ENCODE peak calls at places on chromosomes 11 and 22, in seven cellular contexts. C is GM23248; Y is fibroblast of lung; G is cardiac muscle cell; T is A549; J is right atrium auricular region; B is CD8-positive, alpha-beta memory T cell. F is an unnamed sample.
A peak's percentile ranks its signal among the peaks of the same experiment; 100 is the strongest.

GRCh38 chr22:32994921-32995320 is 63.3 kb downstream of the SYN3 start:
- DNase-seq in Y (no peak), T (no peak), B (no peak), G (no peak), C (no peak), J (no peak), F (peak; percentile 22)

GRCh38 chr11:78027759-78028158 is 4.7 kb upstream of the KCTD14 start:
- DNase-seq in Y (no peak), J (no peak), T (no peak), B (no peak), G (no peak), C (no peak), F (no peak)

GRCh38 chr22:22386602-22387385 is 121.7 kb downstream of the ZNF280B start:
- DNase-seq in C (no peak), Y (no peak), T (no peak), B (no peak), G (no peak), J (no peak), F (peak; percentile 21)

GRCh38 chr11:70528046-70528793 is 129.9 kb downstream of the CTTN start:
- DNase-seq in C (no peak), B (no peak), J (no peak), T (no peak), Y (no peak), G (no peak), F (no peak)

GRCh38 chr11:126945319-126945718 is 55.3 kb downstream of the KIRREL3 start:
- DNase-seq in Y (no peak), G (no peak), B (no peak), T (no peak), C (no peak), J (no peak), F (no peak)

GRCh38 chr22:22593964-22594656 is 35.0 kb upstream of the PRAME start:
- DNase-seq in C (peak; percentile 58), T (peak; percentile 53), Y (peak; percentile 70), B (peak; percentile 35), J (no peak), G (peak; percentile 68), F (peak; percentile 33)

GRCh38 chr11:2732261-2732939 is 32.6 kb upstream of the KCNQ1OT1 start:
- DNase-seq in C (no peak), Y (no peak), B (no peak), J (no peak), T (no peak), G (no peak), F (no peak)

GRCh38 chr22:21837184-21837979 is 30.1 kb downstream of the MAPK1 start:
- DNase-seq in G (peak; percentile 77), B (no peak), Y (peak; percentile 79), J (no peak), C (peak; percentile 92), T (peak; percentile 22), F (no peak)

GRCh38 chr22:25935266-25936058 is 193.5 kb downstream of the MYO18B start:
- DNase-seq in B (no peak), C (no peak), J (no peak), T (no peak), Y (no peak), G (no peak), F (no peak)

GRCh38 chr11:28730889-28731288 is 622.7 kb downstream of the METTL15 start:
- DNase-seq in Y (no peak), G (no peak), C (no peak), B (no peak), T (no peak), J (no peak), F (no peak)

GRCh38 chr11:12762283-12762682 is 88.1 kb downstream of the TEAD1 start:
- DNase-seq in B (no peak), G (peak; percentile 53), C (no peak), Y (no peak), J (no peak), T (no peak), F (no peak)

GRCh38 chr11:61771195-61771894 is 18.9 kb downstream of the MYRF start:
- DNase-seq in G (no peak), J (no peak), C (no peak), B (no peak), T (no peak), Y (no peak), F (no peak)

GRCh38 chr11:118076754-118077281 is at the start of gene TMPRSS4:
- DNase-seq in J (no peak), B (no peak), T (no peak), Y (no peak), C (no peak), G (no peak), F (peak; percentile 99)

GRCh38 chr22:42439821-42440674 is 7.8 kb upstream of the NFAM1 start:
- DNase-seq in J (no peak), T (no peak), C (peak; percentile 61), Y (peak; percentile 41), G (peak; percentile 40), B (no peak), F (no peak)

GRCh38 chr11:124807201-124807600 is 7.0 kb upstream of the MSANTD2 start:
- DNase-seq in C (no peak), B (no peak), G (no peak), Y (no peak), T (no peak), J (no peak), F (no peak)

GRCh38 chr11:68008381-68009337 is 1.5 kb upstream of the ALDH3B1 start:
- DNase-seq in T (no peak), C (no peak), G (no peak), J (no peak), B (no peak), Y (no peak), F (peak; percentile 79)

DNA sequence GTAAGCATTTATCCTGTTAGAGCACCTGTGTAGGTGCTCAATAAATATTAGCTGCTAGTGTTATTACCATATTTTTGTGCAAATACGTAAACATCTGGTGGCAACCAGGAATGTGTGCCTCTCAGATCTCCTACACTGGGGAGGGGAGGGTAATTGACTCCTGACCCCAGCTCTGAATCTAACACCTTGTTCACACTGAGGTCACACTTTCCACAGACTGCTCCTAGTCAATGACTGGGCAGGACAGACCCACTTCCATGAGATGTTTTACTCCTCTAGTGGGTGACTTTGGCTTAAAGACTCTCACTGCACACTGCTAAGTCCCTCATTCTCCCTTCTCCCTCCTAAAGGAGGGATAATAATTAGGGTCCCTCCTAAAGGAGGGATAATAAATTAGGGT is 7.8 kb downstream of the CSTPP1 start:
- DNase-seq in C (no peak), Y (no peak), G (no peak), T (no peak), B (no peak), J (no peak), F (no peak)
- H3K27ac ChIP-seq in C (no peak overlapping the region), Y (no peak overlapping the region), G (no peak overlapping the region), T (no peak overlapping the region), B (no peak overlapping the region), J (no peak overlapping the region), F (no peak overlapping the region)

GRCh38 chr11:73312806-73313403 is 4.8 kb downstream of the ARHGEF17 start:
- DNase-seq in T (no peak), G (no peak), Y (peak; percentile 67), J (no peak), C (peak; percentile 83), B (no peak), F (no peak)

GRCh38 chr11:73311394-73311869 is 3.4 kb downstream of the ARHGEF17 start:
- DNase-seq in C (no peak), J (no peak), G (no peak), B (no peak), T (no peak), Y (no peak), F (no peak)

GRCh38 chr11:73313652-73314051 is 5.6 kb downstream of the ARHGEF17 start:
- DNase-seq in C (peak; percentile 53), G (no peak), T (no peak), B (no peak), J (no peak), Y (no peak), F (no peak)

GRCh38 chr11:73310661-73311393 is 2.8 kb downstream of the ARHGEF17 start:
- DNase-seq in C (no peak), Y (no peak), B (no peak), J (no peak), G (no peak), T (no peak), F (no peak)

GRCh38 chr11:73312036-73312435 is 4.0 kb downstream of the ARHGEF17 start:
- DNase-seq in C (no peak), J (no peak), Y (no peak), G (no peak), T (no peak), B (no peak), F (no peak)
- H3K27ac ChIP-seq in C (peak overlapping the region; percentile 78), J (peak overlapping the region; percentile 95), Y (peak overlapping the region; percentile 85), G (no peak overlapping the region), T (no peak overlapping the region), B (no peak overlapping the region), F (no peak overlapping the region)

DNA sequence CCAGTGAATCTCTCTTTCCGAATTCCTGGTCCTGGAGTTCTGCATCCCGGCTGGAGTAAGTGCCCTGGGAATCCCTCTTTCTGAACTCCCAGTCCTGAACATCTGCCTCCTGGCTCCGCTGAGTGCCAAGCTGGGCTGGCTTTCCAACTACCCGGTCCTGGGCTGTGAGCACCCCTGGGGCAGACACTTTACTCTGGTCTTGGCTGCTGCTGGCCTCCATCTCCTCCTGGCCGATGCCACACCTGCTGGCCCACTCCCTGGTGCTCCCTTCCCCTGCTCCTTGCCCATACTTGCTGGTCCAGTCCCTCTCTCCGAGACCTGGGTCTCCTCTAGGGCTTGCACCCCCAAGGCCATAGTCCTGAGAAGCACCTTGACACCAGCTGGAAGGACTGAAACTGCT is 14.7 kb downstream of the TNKS1BP1 start:
- DNase-seq in T (no peak), G (no peak), C (no peak), Y (no peak), J (no peak), B (no peak), F (no peak)
- H3K27ac ChIP-seq in T (peak overlapping the region; percentile 70), G (no peak overlapping the region), C (peak overlapping the region; percentile 85), Y (peak overlapping the region; percentile 83), J (peak overlapping the region; percentile 84), B (no peak overlapping the region), F (no peak overlapping the region)

GRCh38 chr11:16857186-16857585 is 118.7 kb downstream of the C11orf58 start:
- DNase-seq in Y (no peak), C (no peak), T (no peak), G (no peak), B (no peak), J (no peak), F (no peak)

GRCh38 chr11:16861867-16862266 is 123.4 kb downstream of the C11orf58 start:
- DNase-seq in J (no peak), C (no peak), Y (no peak), G (no peak), B (no peak), T (no peak), F (no peak)

GRCh38 chr11:16862733-16863132 is 124.3 kb downstream of the C11orf58 start:
- DNase-seq in G (no peak), Y (no peak), C (peak; percentile 11), T (no peak), J (no peak), B (no peak), F (no peak)

GRCh38 chr11:16860632-16861031 is 122.2 kb downstream of the C11orf58 start:
- DNase-seq in J (no peak), Y (no peak), G (peak; percentile 49), C (no peak), T (no peak), B (no peak), F (no peak)

DNA sequence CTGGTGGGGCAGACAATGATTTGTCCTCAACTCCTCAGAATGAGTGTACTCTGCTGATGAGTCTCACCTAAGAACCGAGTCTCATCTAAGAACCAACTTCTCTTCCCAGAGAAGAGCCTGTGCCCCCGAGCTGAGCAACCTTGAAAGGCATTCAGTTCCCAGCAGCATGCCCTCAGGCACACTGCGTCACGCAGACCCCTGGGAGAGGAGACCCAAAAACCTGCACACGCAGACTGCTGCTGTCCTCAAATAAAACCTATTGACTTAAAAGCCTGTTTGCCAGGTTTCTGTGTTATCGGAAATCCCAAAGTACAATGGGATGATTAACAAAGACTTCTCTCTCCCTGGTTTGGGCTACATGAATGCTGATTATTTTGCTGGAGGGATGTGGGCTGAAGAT is 121.2 kb downstream of the C11orf58 start:
- DNase-seq in J (no peak), T (no peak), C (no peak), G (no peak), Y (no peak), B (no peak), F (no peak)
- H3K27ac ChIP-seq in J (no peak overlapping the region), T (no peak overlapping the region), C (no peak overlapping the region), G (no peak overlapping the region), Y (no peak overlapping the region), B (no peak overlapping the region), F (no peak overlapping the region)